ENCODE peak calls at places on chromosomes 16 and 17, in seven cellular contexts. One of them, this sample, is unnamed. For H3K4me1, the result is how much of the 10 kb centered on the place peaks cover.

GRCh38 chr17:76544916-76545365 is 5.1 kb downstream of the PRCD start:
- DNase-seq in IMR-90: no peak
- DNase-seq in GM12878: no peak
- DNase-seq in endodermal cell: no peak
- DNase-seq in fibroblast of lung: no peak
- DNase-seq in colonic mucosa: no peak
- DNase-seq in GM23248: no peak
- DNase-seq in this sample: peak

GRCh38 chr16:660459-661183 is 7.3 kb upstream of the RHOT2 start:
- DNase-seq in IMR-90: peak
- DNase-seq in GM12878: peak
- DNase-seq in endodermal cell: peak
- DNase-seq in fibroblast of lung: peak
- DNase-seq in colonic mucosa: peak
- DNase-seq in GM23248: peak
- DNase-seq in this sample: peak

GRCh38 chr16:89365044-89365467 is 125.3 kb downstream of the ANKRD11 start:
- DNase-seq in IMR-90: peak
- DNase-seq in GM12878: no peak
- DNase-seq in endodermal cell: no peak
- DNase-seq in fibroblast of lung: peak
- DNase-seq in colonic mucosa: no peak
- DNase-seq in GM23248: peak
- DNase-seq in this sample: no peak

GRCh38 chr17:2707721-2708584 is 3.6 kb downstream of the CLUH start:
- DNase-seq in IMR-90: no peak
- DNase-seq in GM12878: no peak
- DNase-seq in endodermal cell: peak
- DNase-seq in fibroblast of lung: no peak
- DNase-seq in colonic mucosa: no peak
- DNase-seq in GM23248: peak
- DNase-seq in this sample: peak

GRCh38 chr17:64403881-64404460 is 13.3 kb upstream of the PECAM1 start:
- DNase-seq in IMR-90: no peak
- DNase-seq in GM12878: no peak
- DNase-seq in endodermal cell: no peak
- DNase-seq in fibroblast of lung: no peak
- DNase-seq in colonic mucosa: no peak
- DNase-seq in GM23248: no peak
- DNase-seq in this sample: peak

GRCh38 chr17:4738136-4739121 is 1.2 kb upstream of the ZMYND15 start:
- DNase-seq in IMR-90: no peak
- DNase-seq in GM12878: no peak
- DNase-seq in endodermal cell: peak
- DNase-seq in fibroblast of lung: no peak
- DNase-seq in colonic mucosa: peak
- DNase-seq in GM23248: no peak
- DNase-seq in this sample: peak

GRCh38 chr17:28701987-28702751 is 9.5 kb downstream of the PROCA1 start:
- DNase-seq in IMR-90: no peak
- DNase-seq in GM12878: no peak
- DNase-seq in endodermal cell: no peak
- DNase-seq in fibroblast of lung: no peak
- DNase-seq in colonic mucosa: no peak
- DNase-seq in GM23248: no peak
- DNase-seq in this sample: no peak

GRCh38 chr17:70390059-70390458 is 220.7 kb downstream of the KCNJ2 start:
- DNase-seq in IMR-90: no peak
- DNase-seq in GM12878: no peak
- DNase-seq in endodermal cell: no peak
- DNase-seq in fibroblast of lung: no peak
- DNase-seq in colonic mucosa: no peak
- DNase-seq in GM23248: no peak
- DNase-seq in this sample: no peak

GRCh38 chr17:50939795-50940684 is 73.9 kb upstream of the TOB1 start:
- DNase-seq in IMR-90: no peak
- DNase-seq in GM12878: no peak
- DNase-seq in endodermal cell: no peak
- DNase-seq in fibroblast of lung: no peak
- DNase-seq in colonic mucosa: no peak
- DNase-seq in GM23248: no peak
- DNase-seq in this sample: peak

GRCh38 chr16:23974223-23974622 is 138.4 kb downstream of the PRKCB start:
- DNase-seq in IMR-90: no peak
- DNase-seq in GM12878: no peak
- DNase-seq in endodermal cell: peak
- DNase-seq in fibroblast of lung: no peak
- DNase-seq in colonic mucosa: no peak
- DNase-seq in GM23248: no peak
- DNase-seq in this sample: no peak

GRCh38 chr17:64777413-64778101 is 115.5 kb upstream of the SMURF2 start:
- DNase-seq in IMR-90: no peak
- DNase-seq in GM12878: no peak
- DNase-seq in endodermal cell: peak
- DNase-seq in fibroblast of lung: no peak
- DNase-seq in colonic mucosa: peak
- DNase-seq in GM23248: no peak
- DNase-seq in this sample: peak

GRCh38 chr16:86673956-86674453 is 95.7 kb downstream of the FOXL1 start:
- DNase-seq in IMR-90: no peak
- DNase-seq in GM12878: no peak
- DNase-seq in endodermal cell: no peak
- DNase-seq in fibroblast of lung: no peak
- DNase-seq in colonic mucosa: no peak
- DNase-seq in GM23248: no peak
- DNase-seq in this sample: no peak

GRCh38 chr16:57432989-57433388 is 14.2 kb downstream of the CIAPIN1 start:
- DNase-seq in IMR-90: no peak
- DNase-seq in GM12878: no peak
- DNase-seq in endodermal cell: no peak
- DNase-seq in fibroblast of lung: no peak
- DNase-seq in colonic mucosa: no peak
- DNase-seq in GM23248: no peak
- DNase-seq in this sample: no peak

GRCh38 chr17:1060991-1061390 is 64.1 kb downstream of the TIMM22 start:
- DNase-seq in IMR-90: peak
- DNase-seq in GM12878: no peak
- DNase-seq in endodermal cell: no peak
- DNase-seq in fibroblast of lung: peak
- DNase-seq in colonic mucosa: peak
- DNase-seq in GM23248: peak
- DNase-seq in this sample: peak

GRCh38 chr16:56933828-56934598 is 2.1 kb downstream of the HERPUD1 start:
- DNase-seq in IMR-90: no peak
- DNase-seq in GM12878: no peak
- DNase-seq in endodermal cell: no peak
- DNase-seq in fibroblast of lung: no peak
- DNase-seq in colonic mucosa: no peak
- DNase-seq in GM23248: no peak
- DNase-seq in this sample: no peak

GRCh38 chr16:10191096-10191495 is 8.9 kb upstream of the GRIN2A start:
- DNase-seq in IMR-90: no peak
- DNase-seq in GM12878: no peak
- DNase-seq in endodermal cell: peak
- DNase-seq in fibroblast of lung: no peak
- DNase-seq in colonic mucosa: no peak
- DNase-seq in GM23248: no peak
- DNase-seq in this sample: no peak

GRCh38 chr17:36507266-36507665 is 20.8 kb downstream of the ZNHIT3 start:
- DNase-seq in IMR-90: no peak
- DNase-seq in GM12878: no peak
- DNase-seq in endodermal cell: peak
- DNase-seq in fibroblast of lung: no peak
- DNase-seq in colonic mucosa: no peak
- DNase-seq in GM23248: no peak
- DNase-seq in this sample: no peak

GRCh38 chr16:85104821-85105391 is 7.4 kb downstream of the CIBAR2 start:
- DNase-seq in IMR-90: no peak
- DNase-seq in GM12878: peak
- DNase-seq in endodermal cell: no peak
- DNase-seq in fibroblast of lung: no peak
- DNase-seq in colonic mucosa: no peak
- DNase-seq in GM23248: no peak
- DNase-seq in this sample: peak

GRCh38 chr17:39527220-39527813 is 66.0 kb downstream of the CDK12 start:
- DNase-seq in IMR-90: no peak
- DNase-seq in GM12878: no peak
- DNase-seq in endodermal cell: peak
- DNase-seq in fibroblast of lung: no peak
- DNase-seq in colonic mucosa: no peak
- DNase-seq in GM23248: peak
- DNase-seq in this sample: no peak

GRCh38 chr17:41298458-41299135 is 4.1 kb downstream of the KRTAP29-1 start:
- DNase-seq in IMR-90: no peak
- DNase-seq in GM12878: no peak
- DNase-seq in endodermal cell: no peak
- DNase-seq in fibroblast of lung: no peak
- DNase-seq in colonic mucosa: no peak
- DNase-seq in GM23248: no peak
- DNase-seq in this sample: no peak

GRCh38 chr16:87060026-87060986 is 256.9 kb downstream of the C16orf95 start:
- DNase-seq in IMR-90: peak
- DNase-seq in GM12878: no peak
- DNase-seq in endodermal cell: peak
- DNase-seq in fibroblast of lung: peak
- DNase-seq in colonic mucosa: no peak
- DNase-seq in GM23248: peak
- DNase-seq in this sample: no peak

GRCh38 chr17:46984892-46985291 is 5.8 kb upstream of the RPRML start:
- DNase-seq in IMR-90: no peak
- DNase-seq in GM12878: no peak
- DNase-seq in endodermal cell: no peak
- DNase-seq in fibroblast of lung: no peak
- DNase-seq in colonic mucosa: peak
- DNase-seq in GM23248: no peak
- DNase-seq in this sample: peak

GRCh38 chr17:7716901-7717755 is at the start of gene DNAH2:
- DNase-seq in IMR-90: peak
- DNase-seq in GM12878: no peak
- DNase-seq in endodermal cell: peak
- DNase-seq in fibroblast of lung: peak
- DNase-seq in colonic mucosa: peak
- DNase-seq in GM23248: peak
- DNase-seq in this sample: peak

GRCh38 chr17:56912105-56912999 is 1.5 kb downstream of the TRIM25 start:
- DNase-seq in IMR-90: no peak
- DNase-seq in GM12878: no peak
- DNase-seq in endodermal cell: no peak
- DNase-seq in fibroblast of lung: no peak
- DNase-seq in colonic mucosa: peak
- DNase-seq in GM23248: peak
- DNase-seq in this sample: no peak
- H3K4me1 ChIP-seq in IMR-90: under half
- H3K4me1 ChIP-seq in GM12878: under half
- H3K4me1 ChIP-seq in endodermal cell: under half
- H3K4me1 ChIP-seq in fibroblast of lung: under half
- H3K4me1 ChIP-seq in colonic mucosa: under half
- H3K4me1 ChIP-seq in GM23248: under half
- H3K4me1 ChIP-seq in this sample: under half

GRCh38 chr16:67177743-67178699 is 5.7 kb downstream of the MATCAP1 start:
- DNase-seq in IMR-90: peak
- DNase-seq in GM12878: no peak
- DNase-seq in endodermal cell: peak
- DNase-seq in fibroblast of lung: peak
- DNase-seq in colonic mucosa: peak
- DNase-seq in GM23248: peak
- DNase-seq in this sample: peak
- H3K4me3 ChIP-seq in IMR-90: peak
- H3K4me3 ChIP-seq in GM12878: peak
- H3K4me3 ChIP-seq in endodermal cell: peak
- H3K4me3 ChIP-seq in fibroblast of lung: peak
- H3K4me3 ChIP-seq in colonic mucosa: peak
- H3K4me3 ChIP-seq in GM23248: peak
- H3K4me3 ChIP-seq in this sample: peak

DNA sequence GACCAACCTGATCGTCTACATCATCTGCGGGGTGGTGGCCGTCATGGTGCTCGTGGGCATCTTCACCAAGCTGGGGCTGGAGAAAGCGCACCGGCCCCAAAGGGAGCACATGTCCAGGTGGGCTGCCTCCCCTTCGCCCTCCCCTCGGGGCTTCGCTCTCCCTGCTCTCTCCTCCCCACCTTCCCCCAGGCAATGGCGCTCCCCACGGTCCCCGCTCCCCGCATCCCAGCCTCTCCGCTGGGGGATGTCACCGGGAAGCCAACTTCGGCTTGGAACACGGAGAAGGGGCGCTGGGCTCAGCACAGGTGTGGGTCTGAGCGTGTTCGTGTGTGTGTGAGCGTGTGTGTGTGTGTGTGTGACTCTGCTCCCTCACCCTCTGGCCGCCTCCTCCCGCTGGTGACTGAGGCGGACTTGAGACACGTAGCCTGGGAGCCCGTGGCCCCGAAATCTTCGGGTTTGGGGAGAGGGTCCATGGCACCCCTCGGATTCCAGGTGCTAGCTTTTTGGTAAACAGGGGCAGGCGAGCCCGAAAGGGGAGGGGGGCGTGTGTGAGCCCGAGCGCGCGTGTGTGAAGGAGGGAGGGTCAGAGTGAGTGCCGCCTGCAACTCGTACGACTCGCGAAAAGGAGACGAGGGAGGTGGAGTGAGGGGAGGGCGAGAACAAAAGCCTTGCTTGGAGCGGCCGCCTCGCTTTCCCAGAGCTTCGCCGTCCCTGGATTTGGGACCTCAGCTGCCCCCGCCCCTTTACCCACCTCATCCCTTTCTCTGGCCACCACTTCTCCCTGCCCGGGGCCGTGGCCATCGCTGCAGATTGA is 1.3 kb downstream of the SHISA9 start:
- DNase-seq in IMR-90: no peak
- DNase-seq in GM12878: no peak
- DNase-seq in endodermal cell: peak
- DNase-seq in fibroblast of lung: no peak
- DNase-seq in colonic mucosa: no peak
- DNase-seq in GM23248: no peak
- DNase-seq in this sample: peak
- H3K9ac ChIP-seq in IMR-90: no peak
- H3K9ac ChIP-seq in GM12878: no peak
- H3K9ac ChIP-seq in endodermal cell: peak
- H3K9ac ChIP-seq in fibroblast of lung: no peak
- H3K9ac ChIP-seq in colonic mucosa: no peak
- H3K9ac ChIP-seq in GM23248: no peak
- H3K9ac ChIP-seq in this sample: no peak

DNA sequence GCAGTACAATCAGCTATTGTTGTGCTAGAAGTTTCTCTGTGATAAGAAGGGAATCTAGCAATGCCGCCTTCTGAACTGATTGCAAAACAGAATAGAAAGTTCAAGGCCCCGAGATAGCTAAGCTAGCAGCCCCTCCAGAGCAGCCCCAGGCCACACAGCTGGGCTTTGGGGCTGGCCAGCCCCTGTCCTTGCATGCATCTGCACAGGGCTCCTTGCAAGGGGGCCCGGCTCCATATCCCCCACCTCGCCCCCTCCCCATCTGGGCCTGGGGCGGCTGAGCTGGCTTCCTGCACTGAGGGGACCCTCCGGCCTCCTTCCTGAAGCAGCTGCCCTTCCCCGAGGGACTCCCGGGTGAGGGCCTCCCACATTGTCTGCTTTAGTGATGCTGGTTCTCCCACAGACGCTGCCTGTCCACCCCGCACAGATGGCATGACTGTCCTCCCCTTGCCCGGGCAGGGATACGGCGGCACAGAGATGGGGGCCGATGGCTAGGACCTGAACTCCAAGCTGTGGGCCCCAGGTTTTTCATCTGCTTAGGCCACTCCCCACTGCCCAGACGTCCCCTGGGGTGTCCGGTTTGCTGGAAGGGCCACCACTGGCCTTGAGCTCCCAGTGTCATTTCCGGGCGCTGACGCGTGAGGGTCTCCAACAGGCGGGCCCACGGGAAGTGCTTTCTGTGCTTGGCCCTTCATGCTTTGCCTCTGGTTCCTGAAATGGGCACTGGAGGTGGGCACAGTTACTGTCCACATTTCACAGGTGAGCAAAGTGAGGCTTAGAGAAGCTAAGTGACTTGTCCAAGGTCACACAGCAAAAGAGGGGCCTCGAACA is 87.3 kb upstream of the CBX4 start:
- DNase-seq in IMR-90: no peak
- DNase-seq in GM12878: no peak
- DNase-seq in endodermal cell: no peak
- DNase-seq in fibroblast of lung: no peak
- DNase-seq in colonic mucosa: no peak
- DNase-seq in GM23248: no peak
- DNase-seq in this sample: no peak
- H3K4me1 ChIP-seq in IMR-90: under half
- H3K4me1 ChIP-seq in GM12878: under half
- H3K4me1 ChIP-seq in endodermal cell: under half
- H3K4me1 ChIP-seq in fibroblast of lung: under half
- H3K4me1 ChIP-seq in colonic mucosa: under half
- H3K4me1 ChIP-seq in GM23248: under half
- H3K4me1 ChIP-seq in this sample: under half